ENCODE peak calls at places on chromosome 19, in four cellular contexts. A, X, G and Q are unnamed samples.

GRCh38 chr19:16070366-16070990 is 5.8 kb upstream of the TPM4 start:
- DNase-seq in A (no peak), G (peak), X (no peak), Q (peak)

GRCh38 chr19:16403151-16403977 is 68.4 kb downstream of the EPS15L1 start:
- DNase-seq in G (no peak), A (no peak), X (no peak), Q (no peak)

GRCh38 chr19:39078436-39079200 is 5.5 kb upstream of the ACP7 start:
- DNase-seq in A (no peak), G (no peak), X (no peak), Q (no peak)

GRCh38 chr19:51514866-51515481 is 13.4 kb upstream of the SIGLEC12 start:
- DNase-seq in G (no peak), X (peak), A (no peak), Q (no peak)

GRCh38 chr19:58227964-58228583 is 640 bp upstream of the ZNF544 start:
- DNase-seq in G (no peak), A (no peak), X (no peak), Q (no peak)

GRCh38 chr19:3203754-3204645 is 18.3 kb downstream of the NCLN start:
- DNase-seq in G (no peak), X (no peak), A (no peak), Q (peak)

GRCh38 chr19:16850133-16850532 is 20.9 kb downstream of the SIN3B start:
- DNase-seq in X (no peak), A (no peak), G (no peak), Q (no peak)

GRCh38 chr19:30266687-30267086 is 105.5 kb upstream of the ZNF536 start:
- DNase-seq in A (no peak), G (no peak), X (no peak), Q (no peak)

GRCh38 chr19:49019242-49019932 is 2.5 kb upstream of the LHB start:
- DNase-seq in G (peak), A (peak), X (no peak), Q (peak)

GRCh38 chr19:43432866-43433673 is 18.4 kb downstream of the TEX101 start:
- DNase-seq in G (peak), A (peak), X (no peak), Q (no peak)

GRCh38 chr19:30011051-30011578 is 69.1 kb downstream of the URI1 start:
- DNase-seq in X (no peak), A (no peak), G (no peak), Q (no peak)

GRCh38 chr19:2021453-2022140 is 6.1 kb upstream of the BTBD2 start:
- DNase-seq in A (no peak), X (no peak), G (no peak), Q (no peak)

GRCh38 chr19:10390652-10391286 is 10.4 kb upstream of the TYK2 start:
- DNase-seq in A (no peak), X (no peak), G (peak), Q (peak)

GRCh38 chr19:46294475-46294874 is 2.4 kb upstream of the HIF3A start:
- DNase-seq in G (no peak), X (no peak), A (no peak), Q (no peak)

GRCh38 chr19:30202060-30202600 is 170.1 kb upstream of the ZNF536 start:
- DNase-seq in G (no peak), A (no peak), X (no peak), Q (no peak)

GRCh38 chr19:53192771-53193533 is at the start of gene ZNF665:
- DNase-seq in X (no peak), A (no peak), G (peak), Q (peak)

GRCh38 chr19:7426986-7427385 is 61.8 kb downstream of the PEX11G start:
- DNase-seq in A (no peak), X (no peak), G (no peak), Q (no peak)

GRCh38 chr19:17482877-17483604 is 12.7 kb downstream of the SLC27A1 start:
- DNase-seq in X (no peak), G (no peak), A (no peak), Q (no peak)

GRCh38 chr19:9793051-9793591 is 24.6 kb upstream of the ZNF846 start:
- DNase-seq in X (no peak), A (no peak), G (peak), Q (peak)

GRCh38 chr19:3644351-3645066 is 17.9 kb upstream of the CACTIN start:
- DNase-seq in X (no peak), G (peak), A (no peak), Q (no peak)

GRCh38 chr19:47421844-47422395 is 2.6 kb upstream of the MEIS3 start:
- DNase-seq in A (no peak), G (no peak), X (no peak), Q (no peak)

GRCh38 chr19:35044317-35045117 is 3.0 kb downstream of the HPN start:
- DNase-seq in A (no peak), X (no peak), G (peak), Q (no peak)

GRCh38 chr19:44824758-44825157 is 15.9 kb downstream of the BCAM start:
- DNase-seq in A (no peak), G (no peak), X (no peak), Q (no peak)

GRCh38 chr19:49432141-49433073 is 7.2 kb downstream of the GFY start:
- DNase-seq in X (no peak), A (no peak), G (no peak), Q (peak)

GRCh38 chr19:2603320-2603719 is 99.2 kb downstream of the GNG7 start:
- DNase-seq in G (no peak), X (no peak), A (no peak), Q (peak)

GRCh38 chr19:44649578-44650145 is 6.0 kb downstream of the PVR start:
- DNase-seq in A (no peak), G (no peak), X (no peak), Q (no peak)

GRCh38 chr19:34835952-34836351 is 62.9 kb upstream of the ZNF599 start:
- DNase-seq in G (no peak), A (no peak), X (no peak), Q (no peak)

GRCh38 chr19:1651548-1652394 is 644 bp downstream of the TCF3 start:
- DNase-seq in A (no peak), X (no peak), G (no peak), Q (peak)

GRCh38 chr19:39430675-39431593 is 4.8 kb downstream of the RPS16 start:
- DNase-seq in X (no peak), G (no peak), A (no peak), Q (no peak)

GRCh38 chr19:39351537-39352037 is 9.4 kb downstream of the SAMD4B start:
- DNase-seq in A (no peak), X (peak), G (no peak), Q (no peak)

DNA sequence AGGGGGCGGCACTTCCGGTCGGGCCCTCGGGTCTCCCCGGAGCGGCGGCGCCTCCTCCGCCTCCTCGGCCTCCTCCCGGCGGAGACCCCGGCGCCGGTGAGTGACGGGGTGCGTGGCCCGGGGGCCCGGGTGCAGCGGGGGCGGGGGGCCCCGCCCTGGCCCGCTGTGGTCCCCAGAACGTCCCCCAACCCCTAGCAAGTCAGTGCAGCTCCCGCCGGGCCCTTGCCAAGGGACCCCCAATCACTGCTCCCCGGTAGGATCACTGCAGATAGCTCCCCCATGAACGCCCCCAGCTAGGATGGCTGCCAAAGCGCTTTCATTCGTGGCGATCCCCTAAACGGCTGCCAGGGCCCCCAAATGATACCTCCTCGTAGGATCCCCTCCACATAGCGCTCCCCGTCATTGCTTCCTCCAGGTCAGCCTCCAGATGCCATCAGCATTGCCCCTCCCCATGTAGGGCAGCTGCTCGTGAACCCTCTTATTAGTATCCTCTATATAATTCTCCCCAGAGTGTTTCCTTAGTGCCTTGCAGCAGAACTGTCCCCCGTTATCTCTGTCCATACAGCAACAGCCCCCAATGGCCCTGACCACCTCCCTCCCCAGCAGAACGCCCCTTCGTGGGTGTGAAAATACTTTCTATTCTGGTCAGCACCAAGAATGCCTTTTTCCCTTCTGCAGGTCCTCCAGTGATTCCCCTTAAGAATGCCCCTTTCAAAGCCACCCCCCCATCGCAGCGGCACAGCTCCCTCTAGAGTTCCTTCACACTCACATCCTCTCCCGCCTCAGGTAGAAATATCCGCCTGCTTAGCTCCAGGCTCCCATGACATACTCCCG is at the start of gene ZNF865:
- DNase-seq in A (no peak), G (peak), X (peak), Q (peak)
- TF ChIP-seq POLR2A in A (no peak), G (no peak), X (peak), Q (no peak)

GRCh38 chr19:8580710-8581281 is 3.6 kb upstream of the MYO1F start:
- DNase-seq in G (peak), X (no peak), A (peak), Q (peak)
- H3K4me3 ChIP-seq in G (no peak), X (no peak), A (peak), Q (no peak)

GRCh38 chr19:41739361-41739760 is 16.0 kb upstream of the CEACAM6 start:
- DNase-seq in G (no peak), A (no peak), X (no peak), Q (no peak)

GRCh38 chr19:41735071-41735623 is 20.2 kb upstream of the CEACAM6 start:
- DNase-seq in A (no peak), G (no peak), X (no peak), Q (no peak)

GRCh38 chr19:41734585-41734984 is 20.7 kb upstream of the CEACAM6 start:
- DNase-seq in X (no peak), A (no peak), G (peak), Q (no peak)

DNA sequence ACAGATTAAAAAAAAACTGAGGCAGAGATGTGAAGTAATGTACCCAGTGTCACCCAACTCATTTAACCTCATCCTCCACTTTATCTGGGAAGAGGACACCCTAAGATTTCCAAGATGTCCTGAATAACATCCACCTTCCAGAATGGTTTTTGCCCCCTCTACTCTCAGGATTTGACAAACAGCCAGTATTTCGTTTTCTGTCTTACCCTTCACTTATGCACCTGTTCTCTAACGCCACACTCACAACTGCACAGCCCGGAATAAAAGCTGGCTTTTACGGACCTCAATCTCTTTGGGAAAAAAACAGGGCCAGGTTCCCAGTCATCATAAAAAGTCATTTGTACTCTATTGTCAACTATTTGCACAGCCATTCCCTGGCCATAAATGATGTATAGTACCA is 21.2 kb upstream of the CEACAM6 start:
- DNase-seq in A (no peak), G (no peak), X (no peak), Q (no peak)
- TF ChIP-seq POLR2A in A (no peak), G (no peak), X (no peak), Q (no peak)

GRCh38 chr19:5698635-5699422 is 8.7 kb downstream of the RPL36 start:
- DNase-seq in X (no peak), G (no peak), A (no peak), Q (no peak)
- H3K4me3 ChIP-seq in X (no peak), G (no peak), A (no peak), Q (no peak)

GRCh38 chr19:12666305-12667048 is at the start of the genes MAN2B1 and WDR83:
- DNase-seq in A (no peak), X (no peak), G (peak), Q (peak)
- TF ChIP-seq POLR2A in A (no peak), X (peak), G (no peak), Q (no peak)

GRCh38 chr19:54388001-54388802 is 23.5 kb upstream of the LAIR1 start:
- DNase-seq in G (no peak), A (no peak), X (no peak), Q (no peak)

GRCh38 chr19:54391589-54392061 is 23.6 kb upstream of the TTYH1 start:
- DNase-seq in A (no peak), G (no peak), X (no peak), Q (no peak)

GRCh38 chr19:54390942-54391577 is 24.2 kb upstream of the TTYH1 start:
- DNase-seq in G (peak), A (no peak), X (no peak), Q (no peak)

GRCh38 chr19:54389556-54389955 is 24.8 kb upstream of the LAIR1 start:
- DNase-seq in A (no peak), X (no peak), G (no peak), Q (no peak)

GRCh38 chr19:54388803-54389144 is 24.0 kb upstream of the LAIR1 start:
- DNase-seq in A (no peak), X (no peak), G (no peak), Q (no peak)
- H3K4me3 ChIP-seq in A (no peak), X (peak), G (peak), Q (peak)

GRCh38 chr19:13010992-13011652 is 15.8 kb downstream of the NFIX start:
- DNase-seq in X (no peak), A (no peak), G (no peak), Q (no peak)

GRCh38 chr19:13012390-13012689 is 17.1 kb downstream of the NFIX start:
- DNase-seq in A (no peak), G (no peak), X (no peak), Q (no peak)

GRCh38 chr19:13011653-13012389 is 16.5 kb downstream of the NFIX start:
- DNase-seq in G (no peak), A (no peak), X (no peak), Q (no peak)

GRCh38 chr19:13008926-13009787 is 13.9 kb downstream of the NFIX start:
- DNase-seq in G (no peak), A (no peak), X (no peak), Q (no peak)

DNA sequence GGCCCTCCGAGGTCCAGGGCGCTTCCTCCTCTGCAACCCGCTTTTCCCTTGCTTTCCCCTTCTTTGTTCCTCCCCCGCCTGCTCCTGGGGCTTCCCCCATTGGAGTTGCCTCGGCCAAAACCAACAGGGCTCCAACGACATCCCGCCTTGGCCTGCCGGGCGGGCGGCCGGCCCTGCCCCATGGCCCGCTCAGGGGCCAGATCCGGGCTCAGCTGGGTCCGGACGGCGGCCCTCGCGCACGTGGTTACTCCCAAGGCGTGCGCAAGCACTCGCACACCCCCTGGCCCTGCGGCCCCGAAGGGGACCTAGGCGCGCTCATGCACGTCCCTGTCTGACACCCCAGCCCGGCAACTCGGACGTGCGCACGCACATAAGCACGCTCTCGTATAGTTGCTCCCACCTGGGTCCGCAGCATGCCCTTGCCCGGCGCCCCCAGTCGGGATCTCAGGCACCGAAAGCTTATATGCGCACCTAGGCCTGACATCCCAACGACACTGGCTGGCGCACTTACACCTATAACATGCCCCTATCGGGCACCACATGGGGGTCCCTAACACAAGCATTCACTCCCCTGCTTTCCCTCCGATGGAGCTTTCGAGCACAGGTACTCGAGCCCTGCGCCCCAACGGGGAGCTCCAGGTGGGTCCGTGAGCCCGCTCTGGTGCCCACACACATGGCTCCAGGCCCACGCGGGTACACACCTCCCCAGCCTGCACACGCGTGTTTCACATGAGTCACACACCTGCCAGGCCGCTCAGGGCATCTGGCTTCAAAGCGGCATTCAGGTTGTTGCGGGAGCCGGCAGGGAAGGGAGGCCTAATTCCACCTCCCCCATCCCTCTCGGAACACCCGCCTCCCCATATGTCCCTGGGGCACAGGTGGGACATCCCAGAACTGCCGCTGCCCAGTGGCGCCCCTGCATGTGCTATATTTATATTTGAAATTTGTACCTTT is 15.0 kb downstream of the NFIX start:
- DNase-seq in A (no peak), X (no peak), G (peak), Q (no peak)
- TF ChIP-seq POLR2A in A (no peak), X (no peak), G (no peak), Q (no peak)

GRCh38 chr19:13611596-13611995 is 105.3 kb upstream of the CACNA1A start:
- DNase-seq in A (no peak), G (no peak), X (no peak), Q (no peak)

GRCh38 chr19:13604902-13605586 is 98.8 kb upstream of the CACNA1A start:
- DNase-seq in X (no peak), A (no peak), G (no peak), Q (no peak)

GRCh38 chr19:13600802-13601201 is 94.5 kb upstream of the CACNA1A start:
- DNase-seq in A (no peak), X (no peak), G (no peak), Q (no peak)

GRCh38 chr19:13610042-13610691 is 103.9 kb upstream of the CACNA1A start:
- DNase-seq in A (no peak), X (no peak), G (peak), Q (no peak)

GRCh38 chr19:13606156-13606555 is 99.9 kb upstream of the CACNA1A start:
- DNase-seq in G (no peak), X (no peak), A (no peak), Q (no peak)
- H3K4me3 ChIP-seq in G (no peak), X (no peak), A (no peak), Q (no peak)